ENCODE peak calls at places on chromosomes 6 and 20, in six cellular contexts. One of them, this sample, is unnamed.

GRCh38 chr6:144143878-144144277 is 6.4 kb upstream of the STX11 start:
- DNase-seq in lung: no peak
- DNase-seq in fibroblast of lung: no peak
- DNase-seq in cardiac fibroblast: no peak
- DNase-seq in mucosa of descending colon: no peak
- DNase-seq in fibroblast of the aortic adventitia: no peak
- DNase-seq in this sample: no peak

GRCh38 chr6:90000864-90001731 is 106.8 kb downstream of the GJA10 start:
- DNase-seq in lung: no peak
- DNase-seq in fibroblast of lung: peak
- DNase-seq in cardiac fibroblast: no peak
- DNase-seq in mucosa of descending colon: no peak
- DNase-seq in fibroblast of the aortic adventitia: no peak
- DNase-seq in this sample: no peak

GRCh38 chr20:13883425-13883824 is 98.6 kb downstream of the NDUFAF5 start:
- DNase-seq in lung: no peak
- DNase-seq in fibroblast of lung: no peak
- DNase-seq in cardiac fibroblast: no peak
- DNase-seq in mucosa of descending colon: peak
- DNase-seq in fibroblast of the aortic adventitia: no peak
- DNase-seq in this sample: no peak

GRCh38 chr20:4189375-4189774 is 174.0 kb upstream of the RNF24 start:
- DNase-seq in lung: no peak
- DNase-seq in fibroblast of lung: no peak
- DNase-seq in cardiac fibroblast: no peak
- DNase-seq in mucosa of descending colon: no peak
- DNase-seq in fibroblast of the aortic adventitia: no peak
- DNase-seq in this sample: no peak

GRCh38 chr6:33656844-33657243 is 35.7 kb downstream of the ITPR3 start:
- DNase-seq in lung: no peak
- DNase-seq in fibroblast of lung: no peak
- DNase-seq in cardiac fibroblast: no peak
- DNase-seq in mucosa of descending colon: no peak
- DNase-seq in fibroblast of the aortic adventitia: no peak
- DNase-seq in this sample: no peak

GRCh38 chr20:13670160-13670559 is 31.4 kb upstream of the TASP1 start:
- DNase-seq in lung: no peak
- DNase-seq in fibroblast of lung: no peak
- DNase-seq in cardiac fibroblast: no peak
- DNase-seq in mucosa of descending colon: no peak
- DNase-seq in fibroblast of the aortic adventitia: no peak
- DNase-seq in this sample: no peak

GRCh38 chr6:34029489-34030280 is 116.2 kb downstream of the GRM4 start:
- DNase-seq in lung: no peak
- DNase-seq in fibroblast of lung: no peak
- DNase-seq in cardiac fibroblast: no peak
- DNase-seq in mucosa of descending colon: no peak
- DNase-seq in fibroblast of the aortic adventitia: no peak
- DNase-seq in this sample: no peak

GRCh38 chr20:23746321-23746720 is 4.4 kb downstream of the CST1 start:
- DNase-seq in lung: no peak
- DNase-seq in fibroblast of lung: no peak
- DNase-seq in cardiac fibroblast: no peak
- DNase-seq in mucosa of descending colon: no peak
- DNase-seq in fibroblast of the aortic adventitia: no peak
- DNase-seq in this sample: no peak

GRCh38 chr6:21586760-21587181 is 6.8 kb upstream of the SOX4 start:
- DNase-seq in lung: no peak
- DNase-seq in fibroblast of lung: no peak
- DNase-seq in cardiac fibroblast: no peak
- DNase-seq in mucosa of descending colon: peak
- DNase-seq in fibroblast of the aortic adventitia: no peak
- DNase-seq in this sample: no peak

GRCh38 chr6:148109732-148110131 is 232.9 kb upstream of the SASH1 start:
- DNase-seq in lung: peak
- DNase-seq in fibroblast of lung: peak
- DNase-seq in cardiac fibroblast: peak
- DNase-seq in mucosa of descending colon: no peak
- DNase-seq in fibroblast of the aortic adventitia: no peak
- DNase-seq in this sample: no peak

GRCh38 chr6:116876635-116877611 is at the start of gene RFX6:
- DNase-seq in lung: no peak
- DNase-seq in fibroblast of lung: no peak
- DNase-seq in cardiac fibroblast: no peak
- DNase-seq in mucosa of descending colon: peak
- DNase-seq in fibroblast of the aortic adventitia: no peak
- DNase-seq in this sample: no peak

GRCh38 chr6:84243240-84243639 is 15.8 kb upstream of the CEP162 start:
- DNase-seq in lung: no peak
- DNase-seq in fibroblast of lung: no peak
- DNase-seq in cardiac fibroblast: peak
- DNase-seq in mucosa of descending colon: no peak
- DNase-seq in fibroblast of the aortic adventitia: peak
- DNase-seq in this sample: no peak

GRCh38 chr20:43955244-43956191 is 40.9 kb downstream of the TOX2 start:
- DNase-seq in lung: peak
- DNase-seq in fibroblast of lung: peak
- DNase-seq in cardiac fibroblast: peak
- DNase-seq in mucosa of descending colon: no peak
- DNase-seq in fibroblast of the aortic adventitia: peak
- DNase-seq in this sample: peak

GRCh38 chr20:52179331-52180166 is 12.0 kb downstream of the ZFP64 start:
- DNase-seq in lung: no peak
- DNase-seq in fibroblast of lung: no peak
- DNase-seq in cardiac fibroblast: no peak
- DNase-seq in mucosa of descending colon: no peak
- DNase-seq in fibroblast of the aortic adventitia: no peak
- DNase-seq in this sample: no peak

GRCh38 chr6:19851273-19852089 is 14.3 kb downstream of the ID4 start:
- DNase-seq in lung: peak
- DNase-seq in fibroblast of lung: peak
- DNase-seq in cardiac fibroblast: peak
- DNase-seq in mucosa of descending colon: no peak
- DNase-seq in fibroblast of the aortic adventitia: peak
- DNase-seq in this sample: peak

GRCh38 chr6:81998432-81998831 is 246.0 kb upstream of the TENT5A start:
- DNase-seq in lung: no peak
- DNase-seq in fibroblast of lung: peak
- DNase-seq in cardiac fibroblast: peak
- DNase-seq in mucosa of descending colon: no peak
- DNase-seq in fibroblast of the aortic adventitia: peak
- DNase-seq in this sample: no peak

GRCh38 chr20:4607287-4607713 is 114.4 kb upstream of the PRND start:
- DNase-seq in lung: peak
- DNase-seq in fibroblast of lung: peak
- DNase-seq in cardiac fibroblast: peak
- DNase-seq in mucosa of descending colon: no peak
- DNase-seq in fibroblast of the aortic adventitia: peak
- DNase-seq in this sample: peak

GRCh38 chr6:57324538-57324937 is 7.1 kb downstream of the PRIM2 start:
- DNase-seq in lung: no peak
- DNase-seq in fibroblast of lung: no peak
- DNase-seq in cardiac fibroblast: peak
- DNase-seq in mucosa of descending colon: no peak
- DNase-seq in fibroblast of the aortic adventitia: peak
- DNase-seq in this sample: no peak

GRCh38 chr6:89693207-89693606 is 54.7 kb upstream of the LYRM2 start:
- DNase-seq in lung: no peak
- DNase-seq in fibroblast of lung: no peak
- DNase-seq in cardiac fibroblast: no peak
- DNase-seq in mucosa of descending colon: no peak
- DNase-seq in fibroblast of the aortic adventitia: no peak
- DNase-seq in this sample: no peak

GRCh38 chr20:16533493-16533892 is 39.8 kb downstream of the KIF16B start:
- DNase-seq in lung: no peak
- DNase-seq in fibroblast of lung: no peak
- DNase-seq in cardiac fibroblast: no peak
- DNase-seq in mucosa of descending colon: no peak
- DNase-seq in fibroblast of the aortic adventitia: no peak
- DNase-seq in this sample: no peak

GRCh38 chr20:16527438-16527837 is 45.8 kb downstream of the KIF16B start:
- DNase-seq in lung: no peak
- DNase-seq in fibroblast of lung: no peak
- DNase-seq in cardiac fibroblast: no peak
- DNase-seq in mucosa of descending colon: no peak
- DNase-seq in fibroblast of the aortic adventitia: no peak
- DNase-seq in this sample: no peak

GRCh38 chr20:16528078-16528477 is 45.2 kb downstream of the KIF16B start:
- DNase-seq in lung: no peak
- DNase-seq in fibroblast of lung: peak
- DNase-seq in cardiac fibroblast: peak
- DNase-seq in mucosa of descending colon: peak
- DNase-seq in fibroblast of the aortic adventitia: peak
- DNase-seq in this sample: peak

GRCh38 chr20:16531485-16531884 is 41.8 kb downstream of the KIF16B start:
- DNase-seq in lung: no peak
- DNase-seq in fibroblast of lung: no peak
- DNase-seq in cardiac fibroblast: no peak
- DNase-seq in mucosa of descending colon: no peak
- DNase-seq in fibroblast of the aortic adventitia: no peak
- DNase-seq in this sample: no peak

DNA sequence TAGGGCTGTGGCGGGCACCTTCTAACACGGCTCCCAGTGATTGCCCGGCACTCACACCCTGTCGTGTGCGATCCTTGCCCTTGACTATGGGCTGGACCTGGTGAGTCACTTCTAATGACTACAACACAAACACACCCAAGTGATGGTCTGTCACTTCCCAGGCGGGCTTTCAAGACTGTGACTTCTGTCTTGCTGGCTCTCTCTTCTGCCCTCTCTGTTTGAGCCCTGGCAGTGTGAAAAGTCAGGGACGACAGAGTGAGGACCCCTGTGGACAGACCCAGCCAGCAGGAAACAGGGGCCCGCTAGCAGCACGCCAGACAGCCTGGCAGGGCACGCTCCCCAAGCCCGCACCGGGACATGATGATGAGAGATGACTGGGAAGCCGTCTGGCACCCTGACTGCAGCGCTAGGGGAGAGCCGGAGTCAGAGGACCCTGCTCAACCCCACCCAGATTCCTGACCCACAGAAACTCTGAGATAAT is 43.0 kb downstream of the KIF16B start:
- DNase-seq in lung: no peak
- DNase-seq in fibroblast of lung: peak
- DNase-seq in cardiac fibroblast: no peak
- DNase-seq in mucosa of descending colon: peak
- DNase-seq in fibroblast of the aortic adventitia: peak
- DNase-seq in this sample: no peak
- H3K4me3 ChIP-seq in lung: no peak
- H3K4me3 ChIP-seq in fibroblast of lung: no peak
- H3K4me3 ChIP-seq in cardiac fibroblast: no peak
- H3K4me3 ChIP-seq in mucosa of descending colon: no peak
- H3K4me3 ChIP-seq in fibroblast of the aortic adventitia: no peak
- H3K4me3 ChIP-seq in this sample: no peak

DNA sequence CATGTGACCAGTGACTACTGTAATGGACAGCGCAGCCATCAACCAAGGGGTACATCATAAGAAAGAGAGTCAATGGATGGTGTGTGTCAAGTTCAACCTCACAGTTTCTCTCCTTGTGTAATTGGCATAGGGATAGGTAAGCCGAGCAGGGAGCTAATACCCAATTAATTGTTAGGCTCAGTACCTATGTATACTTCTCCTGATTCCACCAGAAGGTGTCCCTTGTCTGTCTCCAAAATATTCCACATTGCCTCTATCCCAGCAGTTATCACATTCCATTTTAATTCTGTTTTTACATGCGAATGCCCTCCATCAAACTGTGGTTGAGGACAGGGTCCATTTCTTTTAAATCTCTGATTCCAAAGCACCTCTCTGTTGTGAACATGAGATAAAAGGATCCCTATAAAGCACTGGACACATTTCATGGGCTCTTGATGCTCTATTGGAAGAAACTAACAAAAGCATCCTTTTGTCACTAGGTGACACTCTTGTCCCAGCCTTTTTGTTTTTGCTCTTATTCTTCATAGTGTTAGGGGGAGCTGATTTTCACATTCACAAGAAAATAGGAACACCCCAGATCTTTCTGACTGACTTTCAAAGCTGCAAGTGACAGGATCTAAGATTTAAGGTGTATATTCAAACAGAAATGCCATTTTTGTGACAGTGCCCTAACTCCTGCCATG is 38.9 kb downstream of the FBXO9 start:
- DNase-seq in lung: no peak
- DNase-seq in fibroblast of lung: no peak
- DNase-seq in cardiac fibroblast: peak
- DNase-seq in mucosa of descending colon: no peak
- DNase-seq in fibroblast of the aortic adventitia: peak
- DNase-seq in this sample: no peak
- TF ChIP-seq CTCF in lung: no peak
- TF ChIP-seq CTCF in fibroblast of lung: no peak
- TF ChIP-seq CTCF in cardiac fibroblast: no peak
- TF ChIP-seq CTCF in mucosa of descending colon: no peak
- TF ChIP-seq CTCF in fibroblast of the aortic adventitia: no peak
- TF ChIP-seq CTCF in this sample: no peak

GRCh38 chr6:96059586-96059985 is 43.8 kb downstream of the FUT9 start:
- DNase-seq in lung: no peak
- DNase-seq in fibroblast of lung: peak
- DNase-seq in cardiac fibroblast: no peak
- DNase-seq in mucosa of descending colon: no peak
- DNase-seq in fibroblast of the aortic adventitia: no peak
- DNase-seq in this sample: peak
- H3K4me3 ChIP-seq in lung: no peak
- H3K4me3 ChIP-seq in fibroblast of lung: no peak
- H3K4me3 ChIP-seq in cardiac fibroblast: no peak
- H3K4me3 ChIP-seq in mucosa of descending colon: no peak
- H3K4me3 ChIP-seq in fibroblast of the aortic adventitia: no peak
- H3K4me3 ChIP-seq in this sample: no peak

GRCh38 chr6:135672256-135672655 is 174.7 kb upstream of the AHI1 start:
- DNase-seq in lung: no peak
- DNase-seq in fibroblast of lung: no peak
- DNase-seq in cardiac fibroblast: no peak
- DNase-seq in mucosa of descending colon: no peak
- DNase-seq in fibroblast of the aortic adventitia: no peak
- DNase-seq in this sample: no peak

GRCh38 chr6:135680964-135681913 is 170.3 kb upstream of the PDE7B start:
- DNase-seq in lung: no peak
- DNase-seq in fibroblast of lung: peak
- DNase-seq in cardiac fibroblast: peak
- DNase-seq in mucosa of descending colon: no peak
- DNase-seq in fibroblast of the aortic adventitia: no peak
- DNase-seq in this sample: peak

GRCh38 chr6:135675026-135675425 is 176.5 kb upstream of the PDE7B start:
- DNase-seq in lung: no peak
- DNase-seq in fibroblast of lung: peak
- DNase-seq in cardiac fibroblast: no peak
- DNase-seq in mucosa of descending colon: no peak
- DNase-seq in fibroblast of the aortic adventitia: no peak
- DNase-seq in this sample: no peak

GRCh38 chr6:135673671-135674309 is 176.2 kb upstream of the AHI1 start:
- DNase-seq in lung: no peak
- DNase-seq in fibroblast of lung: peak
- DNase-seq in cardiac fibroblast: no peak
- DNase-seq in mucosa of descending colon: no peak
- DNase-seq in fibroblast of the aortic adventitia: no peak
- DNase-seq in this sample: no peak

DNA sequence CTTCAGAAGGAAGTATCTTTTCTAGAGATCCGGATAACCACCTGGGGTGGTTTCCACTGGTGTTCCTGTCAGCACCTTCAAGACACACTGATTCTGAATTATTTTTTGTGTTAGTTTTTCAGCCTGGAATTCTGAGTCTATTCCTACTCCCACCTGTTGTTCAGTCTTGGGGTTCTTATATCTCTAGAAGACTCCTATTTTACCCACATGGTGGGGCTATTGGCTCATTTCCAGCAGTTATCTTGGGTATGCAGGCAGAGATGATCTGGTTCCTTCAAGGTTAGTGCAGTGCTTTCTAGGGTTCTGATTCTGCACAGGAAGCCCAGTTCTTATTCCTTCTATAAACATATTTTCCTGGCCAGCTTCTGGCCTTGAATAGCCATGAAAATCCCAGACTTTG is 175.6 kb upstream of the PDE7B start:
- DNase-seq in lung: no peak
- DNase-seq in fibroblast of lung: peak
- DNase-seq in cardiac fibroblast: peak
- DNase-seq in mucosa of descending colon: no peak
- DNase-seq in fibroblast of the aortic adventitia: peak
- DNase-seq in this sample: no peak
- TF ChIP-seq CTCF in lung: no peak
- TF ChIP-seq CTCF in fibroblast of lung: no peak
- TF ChIP-seq CTCF in cardiac fibroblast: no peak
- TF ChIP-seq CTCF in mucosa of descending colon: no peak
- TF ChIP-seq CTCF in fibroblast of the aortic adventitia: no peak
- TF ChIP-seq CTCF in this sample: no peak